ENCODE peak calls at places on chromosomes 4 and X, in four cellular contexts. H is uterus, E is OCI-LY7, G is BJ. W is an unnamed sample.

GRCh38 chr4:87239821-87240220 is 19.4 kb upstream of the KLHL8 start:
- DNase-seq in G (no peak), H (no peak), E (no peak), W (no peak)

GRCh38 chr4:20615492-20616136 is 84.6 kb upstream of the PACRGL start:
- DNase-seq in H (no peak), E (no peak), G (no peak), W (no peak)

GRCh38 chr4:40749717-40750460 is at the start of gene NSUN7:
- DNase-seq in H (peak), G (no peak), E (peak), W (no peak)

GRCh38 chr4:185039508-185040273 is 21.4 kb downstream of the HELT start:
- DNase-seq in E (peak), H (peak), G (peak), W (peak)

GRCh38 chr4:87339440-87339839 is 16.8 kb upstream of the HSD17B13 start:
- DNase-seq in H (no peak), E (no peak), G (no peak), W (no peak)

GRCh38 chrX:39226307-39226706 is 425.0 kb downstream of the MID1IP1 start:
- DNase-seq in E (no peak), H (peak), G (no peak), W (no peak)

GRCh38 chr4:84814100-84814750 is 152.3 kb downstream of the WDFY3 start:
- DNase-seq in H (no peak), G (peak), E (no peak), W (peak)

GRCh38 chrX:41603591-41603990 is 85.2 kb upstream of the GPR34 start:
- DNase-seq in H (no peak), G (no peak), E (no peak), W (no peak)

GRCh38 chrX:22323541-22323940 is 50.8 kb downstream of the CBLL2 start:
- DNase-seq in H (no peak), G (no peak), E (no peak), W (peak)

GRCh38 chr4:112284662-112285411 is 867 bp downstream of the TIFA start:
- DNase-seq in E (peak), G (no peak), H (no peak), W (no peak)

GRCh38 chr4:112287258-112287873 is 1.7 kb upstream of the TIFA start:
- DNase-seq in E (peak), G (no peak), H (no peak), W (no peak)

GRCh38 chr4:112282860-112283667 is 2.6 kb downstream of the TIFA start:
- DNase-seq in H (no peak), E (no peak), G (no peak), W (no peak)

GRCh38 chr4:112280657-112281056 is 5.0 kb downstream of the TIFA start:
- DNase-seq in G (no peak), H (no peak), E (no peak), W (no peak)

GRCh38 chr4:112284166-112284565 is 1.5 kb downstream of the TIFA start:
- DNase-seq in E (peak), H (no peak), G (no peak), W (no peak)
- H3K4me3 ChIP-seq in E (peak), H (peak), G (peak), W (peak)

GRCh38 chrX:48998391-48998790 is 3.7 kb downstream of the GRIPAP1 start:
- DNase-seq in H (no peak), E (no peak), G (no peak), W (no peak)
- TF ChIP-seq CTCF in H (no peak), E (peak), G (no peak), W (no peak)

GRCh38 chrX:47556045-47556623 is 4.9 kb upstream of the ARAF start:
- DNase-seq in G (peak), E (peak), H (peak), W (peak)
- H3K4me3 ChIP-seq in G (peak), E (peak), H (peak), W (peak)

GRCh38 chr4:140641789-140642439 is 73.2 kb upstream of the UCP1 start:
- DNase-seq in E (peak), G (no peak), H (no peak), W (no peak)
- TF ChIP-seq CTCF in E (peak), G (no peak), H (no peak), W (no peak)

GRCh38 chr4:168485511-168485910 is 5.2 kb upstream of the DDX60L start:
- DNase-seq in E (no peak), H (no peak), G (no peak), W (no peak)

GRCh38 chr4:168484626-168485025 is 4.3 kb upstream of the DDX60L start:
- DNase-seq in H (no peak), E (no peak), G (peak), W (peak)

GRCh38 chr4:168478868-168479267 is 1.4 kb downstream of the DDX60L start:
- DNase-seq in H (no peak), E (no peak), G (no peak), W (no peak)

GRCh38 chr4:168483786-168484185 is 3.5 kb upstream of the DDX60L start:
- DNase-seq in G (peak), H (no peak), E (no peak), W (peak)

DNA sequence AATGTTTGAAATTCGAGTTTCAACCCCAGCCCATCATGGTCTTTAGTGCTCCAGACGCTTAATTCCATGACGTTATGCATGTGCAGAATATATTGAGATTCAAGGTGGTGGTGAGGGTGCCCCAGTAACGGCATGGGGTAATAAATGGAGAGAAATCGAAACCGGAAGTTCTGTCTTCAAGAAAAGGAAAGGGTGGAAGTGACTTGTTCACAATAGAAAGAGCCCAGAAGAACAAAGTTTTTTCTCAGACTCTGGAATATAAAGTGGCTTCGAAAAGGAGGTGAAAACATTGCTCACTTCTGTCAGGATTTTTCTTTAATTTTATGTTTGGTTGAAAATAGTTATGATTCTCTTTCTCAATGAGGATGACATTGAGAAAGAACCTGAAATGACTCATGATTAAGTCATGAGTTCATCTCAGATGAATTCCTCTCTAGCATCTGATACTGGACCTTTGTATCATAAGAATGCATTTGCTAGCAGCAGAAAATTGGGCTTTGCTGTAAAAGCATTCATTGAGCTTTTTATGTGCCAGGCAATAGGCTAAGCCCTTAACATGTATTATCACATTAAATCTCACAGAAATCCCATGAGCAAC is 798 bp upstream of the DDX60L start:
- DNase-seq in G (peak), E (peak), H (no peak), W (peak)
- H3K4me3 ChIP-seq in G (peak), E (peak), H (peak), W (peak)

DNA sequence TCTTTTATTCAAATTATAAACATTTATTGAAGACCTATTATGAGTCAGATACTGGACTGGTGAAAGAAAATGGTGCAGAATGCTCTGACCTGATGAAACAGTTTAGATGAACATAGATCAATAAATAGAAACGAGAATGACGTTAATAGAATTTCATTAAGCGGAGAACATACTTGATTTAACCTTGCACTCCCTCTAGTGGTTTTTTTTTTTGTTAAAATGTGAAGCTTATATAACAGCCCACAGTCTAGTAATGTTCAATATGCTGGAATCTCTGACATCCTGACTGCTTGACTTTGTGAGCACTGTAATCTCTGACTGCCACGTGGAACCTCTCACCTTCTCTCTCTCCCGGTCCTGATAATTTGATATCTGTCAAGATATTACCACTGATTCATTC is 32.3 kb downstream of the HDAC8 start:
- DNase-seq in G (peak), H (no peak), E (peak), W (no peak)
- TF ChIP-seq CTCF in G (peak), H (peak), E (peak), W (no peak)

DNA sequence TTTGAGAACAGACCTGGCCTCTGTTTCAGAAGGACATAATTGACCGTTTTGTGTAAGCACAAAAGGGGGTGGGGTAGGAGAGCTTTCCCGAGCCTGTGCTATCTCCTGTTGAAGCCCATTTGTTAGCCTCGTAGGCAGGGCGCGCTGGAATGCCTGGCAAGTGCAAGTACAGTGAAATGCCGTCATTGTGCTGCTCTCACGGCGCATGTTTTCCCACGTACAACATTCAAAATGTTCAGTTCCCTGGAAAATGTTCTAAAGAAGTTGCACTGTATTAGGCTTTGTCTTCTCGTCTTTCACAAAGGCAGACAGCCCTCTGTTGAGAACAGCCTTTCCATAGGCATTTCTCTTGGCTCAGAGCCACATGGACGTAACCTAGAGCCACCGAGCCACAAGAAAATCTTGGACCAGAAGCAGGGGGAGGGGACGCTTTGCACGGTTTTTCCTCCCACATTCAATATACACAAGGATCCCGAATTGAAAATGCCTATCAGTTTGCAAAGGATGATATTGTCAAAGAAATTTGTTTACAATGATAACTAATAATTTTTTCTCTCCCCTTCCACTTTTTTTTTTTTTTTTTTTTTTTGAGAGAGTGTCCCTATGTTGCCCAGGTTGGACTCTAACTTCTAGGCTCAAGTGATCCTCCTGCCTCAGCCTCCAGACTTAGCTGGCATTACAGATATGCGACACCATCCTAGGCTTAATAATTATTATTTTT is 54.6 kb upstream of the RAPGEF2 start:
- DNase-seq in G (no peak), E (no peak), H (peak), W (no peak)
- H3K4me3 ChIP-seq in G (no peak), E (no peak), H (no peak), W (no peak)

W was measured in AG09309.